ENCODE peak calls at places on chromosomes 11 and 22, in six cellular contexts. U, P, E, X, R and G are unnamed samples.

GRCh38 chr22:39087881-39088687 is 9.0 kb upstream of the APOBEC3H start:
- DNase-seq in U (no peak), P (no peak), E (no peak), X (no peak), R (no peak), G (no peak)

GRCh38 chr11:35798423-35798822 is 135.8 kb downstream of the TRIM44 start:
- DNase-seq in U (no peak), P (no peak), E (no peak), X (no peak), R (no peak), G (no peak)

GRCh38 chr11:37687130-37687529 is 1089.1 kb upstream of the RAG2 start:
- DNase-seq in U (no peak), P (no peak), E (no peak), X (no peak), R (no peak), G (no peak)

GRCh38 chr11:75474878-75475766 is 42.1 kb upstream of the KLHL35 start:
- DNase-seq in U (peak), P (no peak), E (no peak), X (no peak), R (peak), G (no peak)

GRCh38 chr11:93718057-93718563 is 23.2 kb downstream of the TAF1D start:
- DNase-seq in U (no peak), P (no peak), E (no peak), X (no peak), R (no peak), G (no peak)

GRCh38 chr22:33635766-33636165 is 284.5 kb downstream of the LARGE1 start:
- DNase-seq in U (no peak), P (no peak), E (no peak), X (no peak), R (no peak), G (no peak)

GRCh38 chr11:61967177-61967923 is at the start of gene FTH1:
- DNase-seq in U (peak), P (peak), E (peak), X (peak), R (peak), G (peak)

GRCh38 chr22:26592368-26593015 is 2.6 kb upstream of the TPST2 start:
- DNase-seq in U (peak), P (no peak), E (no peak), X (no peak), R (peak), G (no peak)

GRCh38 chr11:118311518-118311917 is 7.0 kb downstream of the CD3E start:
- DNase-seq in U (no peak), P (no peak), E (no peak), X (no peak), R (peak), G (no peak)

GRCh38 chr11:74749127-74749964 is 697 bp downstream of the RNF169 start:
- DNase-seq in U (peak), P (no peak), E (peak), X (peak), R (peak), G (no peak)

GRCh38 chr11:80798189-80798588 is 1357.4 kb upstream of the TENM4 start:
- DNase-seq in U (no peak), P (no peak), E (no peak), X (no peak), R (no peak), G (no peak)

GRCh38 chr11:82790723-82791487 is 57.2 kb upstream of the FAM181B start:
- DNase-seq in U (no peak), P (no peak), E (no peak), X (no peak), R (no peak), G (no peak)

GRCh38 chr11:59208956-59209355 is 3.8 kb downstream of the MPEG1 start:
- DNase-seq in U (no peak), P (no peak), E (no peak), X (no peak), R (no peak), G (no peak)

GRCh38 chr22:23204541-23205157 is 24.3 kb downstream of the BCR start:
- DNase-seq in U (no peak), P (no peak), E (peak), X (no peak), R (no peak), G (no peak)

GRCh38 chr11:19890308-19890707 is 177.7 kb downstream of the NAV2 start:
- DNase-seq in U (no peak), P (no peak), E (no peak), X (peak), R (no peak), G (peak)

GRCh38 chr11:67999201-67999629 is 4.7 kb downstream of the UNC93B1 start:
- DNase-seq in U (no peak), P (no peak), E (no peak), X (no peak), R (no peak), G (no peak)

GRCh38 chr11:73009972-73010371 is 132.1 kb downstream of the FCHSD2 start:
- DNase-seq in U (no peak), P (no peak), E (no peak), X (no peak), R (no peak), G (no peak)

GRCh38 chr11:1306186-1307162 is 3.0 kb downstream of the TOLLIP start:
- DNase-seq in U (peak), P (no peak), E (no peak), X (no peak), R (no peak), G (no peak)

GRCh38 chr11:2804701-2805387 is 80.7 kb downstream of the CDKN1C start:
- DNase-seq in U (peak), P (no peak), E (no peak), X (no peak), R (no peak), G (no peak)

GRCh38 chr22:23893446-23893956 is 682 bp upstream of the MIF start:
- DNase-seq in U (no peak), P (no peak), E (no peak), X (no peak), R (no peak), G (no peak)

GRCh38 chr22:37137903-37138665 is 11.6 kb downstream of the IL2RB start:
- DNase-seq in U (no peak), P (no peak), E (no peak), X (no peak), R (no peak), G (no peak)

GRCh38 chr11:77144854-77145428 is 16.9 kb downstream of the MYO7A start:
- DNase-seq in U (no peak), P (no peak), E (no peak), X (no peak), R (no peak), G (no peak)

GRCh38 chr11:20647976-20648565 is 21.3 kb upstream of the NELL1 start:
- DNase-seq in U (peak), P (no peak), E (peak), X (peak), R (peak), G (peak)

GRCh38 chr11:1792461-1792860 is 28.7 kb upstream of the CTSD start:
- DNase-seq in U (no peak), P (no peak), E (no peak), X (no peak), R (no peak), G (no peak)

GRCh38 chr11:73521621-73522020 is 76.3 kb downstream of the FAM168A start:
- DNase-seq in U (no peak), P (no peak), E (no peak), X (peak), R (no peak), G (peak)